ENCODE peak calls at places on chromosomes 13 and 19, in nine cellular contexts. F, P, X, W, S, D, K, J and Q are unnamed samples.

GRCh38 chr13:86446311-86446710 is 647.1 kb upstream of the SLITRK6 start:
- DNase-seq in F (peak; percentile 58), P (no peak), X (no peak), W (no peak), S (peak; percentile 49), D (no peak), K (peak; percentile 10), J (no peak), Q (no peak)

GRCh38 chr19:39252458-39252857 is 3.8 kb upstream of the IFNL4 start:
- DNase-seq in F (no peak), P (no peak), X (no peak), W (no peak), S (no peak), D (no peak), K (no peak), J (no peak), Q (no peak)

GRCh38 chr19:17872251-17873001 is 681 bp downstream of the SLC5A5 start:
- DNase-seq in F (no peak), P (peak; percentile 18), X (peak; percentile 91), W (no peak), S (no peak), D (no peak), K (no peak), J (no peak), Q (no peak)

GRCh38 chr13:24742986-24743385 is 21.0 kb upstream of the RNF17 start:
- DNase-seq in F (no peak), P (no peak), X (no peak), W (no peak), S (no peak), D (no peak), K (no peak), J (no peak), Q (no peak)

GRCh38 chr19:9431475-9431874 is 3.9 kb downstream of the ZNF266 start:
- DNase-seq in F (peak; percentile 15), P (peak; percentile 23), X (no peak), W (no peak), S (no peak), D (no peak), K (peak; percentile 30), J (no peak), Q (peak; percentile 43)

GRCh38 chr19:48475369-48476068 is 6.3 kb downstream of the CYTH2 start:
- DNase-seq in F (no peak), P (no peak), X (no peak), W (no peak), S (no peak), D (peak; percentile 42), K (no peak), J (no peak), Q (no peak)

GRCh38 chr13:88526186-88526852 is 855.1 kb downstream of the SLITRK5 start:
- DNase-seq in F (no peak), P (no peak), X (no peak), W (no peak), S (no peak), D (no peak), K (no peak), J (no peak), Q (no peak)

GRCh38 chr13:89865331-89865833 is 1482.1 kb upstream of the MIR17HG start:
- DNase-seq in F (no peak), P (no peak), X (no peak), W (no peak), S (no peak), D (no peak), K (no peak), J (no peak), Q (no peak)

GRCh38 chr19:7857727-7858701 is 16.2 kb downstream of the PRR36 start:
- DNase-seq in F (no peak), P (no peak), X (peak; percentile 39), W (no peak), S (no peak), D (no peak), K (no peak), J (no peak), Q (no peak)

GRCh38 chr13:20825476-20825875 is 51.7 kb upstream of the EEF1AKMT1 start:
- DNase-seq in F (peak; percentile 54), P (no peak), X (no peak), W (no peak), S (no peak), D (no peak), K (peak; percentile 26), J (no peak), Q (peak; percentile 13)

GRCh38 chr13:20822406-20822805 is 48.6 kb upstream of the EEF1AKMT1 start:
- DNase-seq in F (no peak), P (no peak), X (no peak), W (no peak), S (no peak), D (no peak), K (no peak), J (no peak), Q (no peak)

GRCh38 chr13:20824762-20825161 is 51.0 kb upstream of the EEF1AKMT1 start:
- DNase-seq in F (peak; percentile 30), P (no peak), X (no peak), W (no peak), S (no peak), D (no peak), K (no peak), J (no peak), Q (no peak)

GRCh38 chr13:20826301-20826700 is 52.5 kb upstream of the EEF1AKMT1 start:
- DNase-seq in F (no peak), P (no peak), X (no peak), W (no peak), S (no peak), D (no peak), K (no peak), J (no peak), Q (no peak)

GRCh38 chr13:20823071-20823470 is 49.3 kb upstream of the EEF1AKMT1 start:
- DNase-seq in F (peak; percentile 20), P (no peak), X (no peak), W (no peak), S (no peak), D (no peak), K (no peak), J (no peak), Q (no peak)
- H3K4me3 ChIP-seq in F (no peak overlapping the region), P (no peak overlapping the region), X (no peak overlapping the region), W (no peak overlapping the region), S (no peak overlapping the region), D (no peak overlapping the region), K (no peak overlapping the region), J (no peak overlapping the region), Q (no peak overlapping the region)

DNA sequence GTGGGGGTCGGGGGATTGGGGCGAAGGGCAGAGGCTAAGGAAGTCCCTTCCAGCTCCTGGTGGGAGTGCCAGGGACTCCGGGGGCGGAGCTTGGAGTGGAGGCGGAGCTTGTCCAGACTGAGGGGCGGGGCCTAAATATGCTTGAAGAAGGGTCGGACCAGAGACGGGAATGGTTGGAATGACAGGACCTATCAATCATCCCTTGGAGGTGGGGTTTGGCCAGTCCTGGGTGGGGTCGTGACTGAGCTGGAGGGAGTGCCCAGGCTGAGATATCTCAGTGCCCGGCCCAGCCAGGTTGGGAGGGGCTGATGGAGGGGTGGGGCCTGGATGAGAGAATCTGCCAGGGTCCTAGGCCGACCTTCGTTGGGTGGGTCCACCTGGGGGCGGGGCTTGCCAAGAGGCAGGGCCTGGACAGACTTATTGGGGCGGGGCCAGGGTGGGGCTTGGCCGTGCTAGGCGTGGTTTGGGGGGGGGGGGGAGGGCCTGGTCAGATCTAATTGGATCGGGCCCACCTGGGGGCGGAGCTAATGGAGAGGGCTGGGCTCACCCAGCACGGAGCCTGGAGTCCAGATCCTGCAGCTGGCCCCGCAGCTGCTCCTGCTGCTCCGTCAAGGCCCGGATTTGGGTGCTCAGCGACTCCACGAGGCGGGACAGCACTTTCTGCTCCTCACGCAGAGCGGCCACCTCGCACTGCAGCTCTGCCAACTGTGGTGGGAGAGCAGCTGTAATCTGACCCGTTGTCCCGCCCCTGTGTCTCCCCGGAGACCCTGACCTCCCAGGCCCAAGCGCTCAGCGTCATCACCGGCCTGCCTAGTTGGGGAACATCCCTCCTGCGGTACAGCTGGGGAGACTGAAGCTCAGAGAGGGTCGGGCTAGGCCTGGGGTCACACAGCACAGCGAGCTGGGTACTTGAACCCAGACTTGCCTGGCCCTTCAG is 2.6 kb upstream of the WIZ start:
- DNase-seq in F (peak; percentile 82), P (peak; percentile 16), X (no peak), W (no peak), S (peak; percentile 92), D (peak; percentile 94), K (peak; percentile 89), J (peak; percentile 90), Q (peak; percentile 71)
- H3K4me3 ChIP-seq in F (peak overlapping the region; percentile 37), P (no peak overlapping the region), X (no peak overlapping the region), W (peak overlapping the region; percentile 37), S (peak overlapping the region; percentile 54), D (peak overlapping the region; percentile 50), K (peak overlapping the region; percentile 52), J (peak overlapping the region; percentile 38), Q (peak overlapping the region; percentile 70)

DNA sequence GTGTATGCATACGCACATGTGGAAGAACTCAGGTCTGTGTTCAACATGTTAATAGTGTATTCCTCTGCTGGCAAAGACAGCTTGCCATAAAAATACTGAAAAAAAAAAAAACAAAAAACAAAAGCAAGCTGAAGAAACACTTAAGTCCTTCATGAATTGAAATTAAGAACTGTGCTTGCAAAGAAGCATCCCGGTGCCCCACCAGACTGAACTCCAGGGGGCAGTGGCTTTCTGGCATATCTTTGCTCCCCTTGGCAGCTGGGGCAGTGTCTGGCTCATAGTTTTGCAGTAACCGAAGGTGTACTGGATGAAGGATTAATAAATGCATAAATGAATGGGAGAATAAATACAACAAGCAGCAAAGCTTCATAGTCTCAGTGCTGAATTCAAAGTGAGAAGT is 187.6 kb downstream of the LHFPL6 start:
- DNase-seq in F (peak; percentile 62), P (no peak), X (peak; percentile 12), W (no peak), S (no peak), D (peak; percentile 68), K (peak; percentile 78), J (no peak), Q (peak; percentile 30)
- H3K4me3 ChIP-seq in F (no peak overlapping the region), P (no peak overlapping the region), X (no peak overlapping the region), W (no peak overlapping the region), S (no peak overlapping the region), D (peak overlapping the region; percentile 12), K (no peak overlapping the region), J (no peak overlapping the region), Q (peak overlapping the region; percentile 48)

DNA sequence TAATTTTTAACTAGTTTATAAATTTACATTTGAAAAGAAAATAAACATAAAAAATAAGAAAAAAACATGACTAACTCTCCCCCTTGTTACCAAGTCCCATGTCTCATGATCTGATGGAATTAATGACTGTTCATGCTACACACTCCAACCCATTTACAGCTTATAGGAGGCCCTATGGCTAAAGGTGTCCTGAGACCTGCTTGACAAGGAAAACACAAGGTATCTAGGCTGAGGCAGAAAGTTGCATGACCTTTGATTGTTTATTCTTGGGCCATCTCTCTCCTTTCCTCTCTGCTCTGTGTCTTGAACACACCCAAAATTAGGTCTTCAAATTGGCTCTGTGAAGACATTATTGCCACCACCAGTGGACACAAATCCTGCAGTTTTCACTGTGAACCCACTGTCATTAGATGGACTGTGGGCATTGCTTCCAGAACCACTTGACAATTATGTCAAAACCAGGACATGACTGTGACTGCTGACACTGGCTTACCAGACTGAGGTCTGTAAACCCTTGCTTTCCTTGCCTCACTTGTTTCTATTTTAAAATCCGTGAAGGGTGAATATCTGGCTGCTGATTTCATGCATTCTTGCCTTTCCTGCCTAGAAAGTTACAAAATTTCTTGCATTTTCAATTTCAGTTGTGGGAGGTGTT is 386.5 kb upstream of the SPRY2 start:
- DNase-seq in F (no peak), P (no peak), X (no peak), W (no peak), S (no peak), D (no peak), K (peak; percentile 16), J (no peak), Q (peak; percentile 0)
- H3K4me3 ChIP-seq in F (no peak overlapping the region), P (no peak overlapping the region), X (no peak overlapping the region), W (no peak overlapping the region), S (no peak overlapping the region), D (no peak overlapping the region), K (no peak overlapping the region), J (no peak overlapping the region), Q (no peak overlapping the region)